ENCODE peak calls at places on chromosomes 5 and 9, in six cellular contexts. L, Q, E, O, W and U are unnamed samples. For H3K4me1, the result is how much of the 10 kb centered on the place peaks cover.

GRCh38 chr5:170623576-170624181 is 119.9 kb downstream of the KCNIP1 start:
- DNase-seq in W (peak), L (no peak), Q (no peak), E (peak), O (no peak), U (peak)

GRCh38 chr9:97845763-97846162 is 7.3 kb upstream of the FOXE1 start:
- DNase-seq in W (no peak), O (no peak), Q (no peak), L (no peak), E (no peak), U (no peak)

GRCh38 chr5:86917117-86917579 is 299.4 kb downstream of the COX7C start:
- DNase-seq in E (no peak), O (no peak), W (peak), L (no peak), Q (no peak), U (no peak)

GRCh38 chr9:131530930-131531832 is at the start of gene UCK1:
- DNase-seq in Q (peak), E (peak), L (peak), O (peak), W (peak), U (peak)

GRCh38 chr5:2149196-2149541 is 266.4 kb upstream of the IRX4 start:
- DNase-seq in Q (no peak), E (no peak), L (no peak), O (no peak), W (no peak), U (no peak)

GRCh38 chr5:144318460-144318859 is 147.8 kb downstream of the KCTD16 start:
- DNase-seq in O (no peak), E (no peak), W (peak), Q (no peak), L (no peak), U (no peak)

GRCh38 chr9:125985142-125985997 is 238.2 kb downstream of the PBX3 start:
- DNase-seq in E (no peak), O (no peak), Q (no peak), W (no peak), L (no peak), U (no peak)

GRCh38 chr5:154446183-154447073 is 631 bp downstream of the SAP30L start:
- DNase-seq in W (peak), O (peak), Q (peak), L (peak), E (peak), U (peak)

GRCh38 chr9:37119907-37120839 is at the start of gene ZCCHC7:
- DNase-seq in O (peak), W (peak), E (peak), L (peak), Q (peak), U (peak)

GRCh38 chr5:60161340-60161934 is 267.9 kb upstream of the PDE4D start:
- DNase-seq in W (peak), O (no peak), L (no peak), Q (no peak), E (no peak), U (no peak)

GRCh38 chr5:1207555-1207954 is 6.2 kb downstream of the SLC6A19 start:
- DNase-seq in L (no peak), O (no peak), W (no peak), Q (no peak), E (no peak), U (no peak)

GRCh38 chr5:9009931-9010652 is 535.8 kb downstream of the SEMA5A start:
- DNase-seq in W (no peak), Q (no peak), E (no peak), L (no peak), O (no peak), U (no peak)

GRCh38 chr5:132800545-132800944 is 12.6 kb upstream of the SOWAHA start:
- DNase-seq in E (no peak), L (no peak), W (no peak), Q (no peak), O (no peak), U (no peak)

GRCh38 chr5:34656700-34657549 is 797 bp downstream of the RAI14 start:
- DNase-seq in E (peak), W (peak), Q (no peak), O (peak), L (peak), U (peak)

GRCh38 chr5:149537374-149537959 is 13.8 kb downstream of the CSNK1A1 start:
- DNase-seq in Q (no peak), L (no peak), O (no peak), E (no peak), W (no peak), U (no peak)
- H3K4me1 ChIP-seq in Q (under half), L (under half), O (under half), E (under half), W (under half), U (half or more)

DNA sequence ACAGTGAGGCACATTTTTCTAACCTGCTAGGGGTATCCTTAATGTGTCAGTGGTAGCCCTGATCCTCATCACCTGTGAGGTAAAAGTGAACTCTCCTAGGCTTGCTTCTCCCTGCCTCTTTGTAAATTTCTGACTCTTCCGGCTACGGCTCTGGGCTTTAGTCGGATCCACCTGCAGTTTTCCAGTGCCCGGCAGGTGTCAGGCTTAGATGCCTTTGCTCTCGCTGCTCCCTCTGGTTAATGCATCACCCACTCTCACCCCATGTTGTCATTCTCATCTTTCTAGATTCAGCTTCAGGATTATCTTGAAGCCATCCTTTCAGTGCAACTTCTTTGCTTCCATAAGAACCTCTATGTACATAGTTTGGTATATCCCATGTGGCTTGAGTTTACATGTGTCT is 3.6 kb downstream of the CEP78 start:
- DNase-seq in E (peak), O (peak), Q (no peak), L (peak), W (peak), U (no peak)
- TF ChIP-seq CTCF in E (peak), O (no peak), Q (no peak), L (peak), W (peak), U (peak)

DNA sequence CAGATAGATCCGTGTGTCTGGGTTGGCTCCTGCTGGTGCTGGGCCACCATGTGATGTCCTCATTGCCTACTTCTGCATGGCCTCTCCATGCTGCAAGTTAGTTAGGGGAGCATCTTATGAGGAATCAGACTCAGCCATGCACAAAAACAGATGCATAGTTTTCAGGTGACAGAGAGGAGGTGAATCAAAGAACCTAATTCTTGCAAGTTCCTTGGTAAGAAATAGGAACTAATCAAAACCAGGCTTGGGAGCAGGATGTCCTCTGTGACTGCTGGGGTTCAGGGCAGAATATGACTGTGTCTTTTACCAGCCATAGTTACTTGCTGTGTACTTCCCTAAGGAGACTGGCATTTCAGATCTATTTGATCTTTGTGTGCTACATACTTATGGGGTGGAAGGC is 61.6 kb downstream of the C9orf152 start:
- DNase-seq in Q (no peak), L (no peak), O (no peak), E (no peak), W (no peak), U (no peak)
- H3K4me1 ChIP-seq in Q (under half), L (under half), O (under half), E (under half), W (under half), U (under half)

GRCh38 chr9:95505676-95506437 is 10.9 kb downstream of the PTCH1 start:
- DNase-seq in Q (peak), W (peak), L (peak), O (peak), E (peak), U (peak)

GRCh38 chr9:95507456-95508241 is 9.1 kb downstream of the PTCH1 start:
- DNase-seq in O (peak), Q (peak), E (peak), L (peak), W (peak), U (peak)

GRCh38 chr9:95506438-95506691 is 10.4 kb downstream of the PTCH1 start:
- DNase-seq in E (no peak), O (peak), L (no peak), Q (no peak), W (no peak), U (no peak)

GRCh38 chr9:95508242-95508967 is 8.4 kb downstream of the PTCH1 start:
- DNase-seq in W (peak), E (no peak), Q (no peak), L (peak), O (no peak), U (peak)

GRCh38 chr9:95506692-95507455 is 9.9 kb downstream of the PTCH1 start:
- DNase-seq in W (peak), Q (peak), L (peak), O (peak), E (no peak), U (peak)
- TF ChIP-seq CTCF in W (no peak), Q (no peak), L (no peak), O (no peak), E (no peak), U (peak)

DNA sequence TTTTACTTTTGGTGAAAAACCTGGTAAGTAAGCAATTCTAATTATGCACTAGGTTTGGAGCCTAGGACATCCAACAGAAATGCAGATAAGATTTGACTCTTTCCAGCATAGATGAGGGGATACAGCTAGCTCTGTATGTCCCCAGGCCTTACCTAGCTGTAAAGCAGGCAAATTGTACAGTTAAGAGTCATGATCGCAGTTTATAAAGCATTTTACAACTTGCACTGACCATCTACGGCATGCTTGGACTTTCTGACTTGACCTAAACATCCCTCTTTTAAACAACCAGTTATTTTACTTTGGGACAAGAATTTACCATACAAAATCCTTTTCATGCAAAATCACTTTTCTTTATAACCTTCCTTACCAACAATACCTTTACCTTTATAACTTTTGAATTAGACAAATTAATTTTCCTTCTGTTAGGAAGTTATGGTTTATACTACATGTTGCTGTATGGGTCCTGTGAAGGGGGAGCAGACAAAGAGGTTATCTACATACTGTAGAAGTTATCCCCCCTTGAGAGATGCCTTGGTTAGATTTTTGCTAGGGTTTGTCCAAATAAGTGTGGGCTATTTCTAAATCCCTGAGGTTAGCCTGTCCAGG is 36.8 kb downstream of the FGD3 start:
- DNase-seq in Q (no peak), L (no peak), W (peak), E (no peak), O (no peak), U (no peak)
- H3K4me1 ChIP-seq in Q (under half), L (under half), W (under half), E (under half), O (under half), U (under half)

DNA sequence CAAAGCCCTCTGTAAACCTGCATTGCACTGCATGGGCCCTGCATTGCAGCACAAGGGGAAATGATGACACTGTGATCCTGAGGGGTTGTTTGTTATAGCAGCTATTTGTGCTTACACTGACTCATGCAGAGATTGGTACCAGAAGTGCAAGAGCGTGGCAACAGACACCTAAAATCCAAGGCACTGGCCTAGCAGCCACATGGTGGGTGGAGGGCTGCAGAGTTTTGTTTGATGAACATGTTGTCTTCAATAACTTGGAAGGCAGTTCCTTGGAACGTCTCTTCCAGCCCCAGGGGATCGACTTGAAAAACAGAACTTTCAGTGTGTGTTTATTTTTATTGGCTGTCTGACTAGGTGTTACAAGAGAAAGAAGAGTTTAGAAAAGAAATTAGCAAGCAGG is 14.5 kb downstream of the FCN2 start:
- DNase-seq in E (no peak), Q (no peak), O (no peak), L (no peak), W (no peak), U (peak)
- TF ChIP-seq CTCF in E (no peak), Q (no peak), O (no peak), L (no peak), W (no peak), U (no peak)

GRCh38 chr5:172798422-172799215 is 27.6 kb upstream of the DUSP1 start:
- DNase-seq in O (no peak), W (no peak), Q (no peak), L (no peak), E (no peak), U (peak)

GRCh38 chr5:172797800-172798199 is 26.8 kb upstream of the DUSP1 start:
- DNase-seq in E (no peak), L (no peak), W (no peak), O (no peak), Q (no peak), U (peak)

GRCh38 chr5:172795401-172795977 is 24.5 kb upstream of the DUSP1 start:
- DNase-seq in L (peak), E (no peak), W (no peak), Q (no peak), O (peak), U (peak)

GRCh38 chr5:172793577-172794488 is 22.8 kb upstream of the DUSP1 start:
- DNase-seq in O (no peak), E (no peak), L (no peak), W (no peak), Q (no peak), U (peak)

GRCh38 chr5:172796306-172796705 is 25.3 kb upstream of the DUSP1 start:
- DNase-seq in L (no peak), E (no peak), O (no peak), W (no peak), Q (no peak), U (peak)
- H3K4me1 ChIP-seq in L (under half), E (under half), O (under half), W (under half), Q (under half), U (half or more)

GRCh38 chr5:6166698-6167394 is 211.5 kb downstream of the MED10 start:
- DNase-seq in E (no peak), O (no peak), L (no peak), Q (no peak), W (no peak), U (no peak)
- TF ChIP-seq CTCF in E (no peak), O (no peak), L (no peak), Q (no peak), W (no peak), U (no peak)